ENCODE peak calls at places on chromosomes 6 and 20, in nine cellular contexts. W is AG09319; U is glutamatergic neuron; Y is CD8-positive, alpha-beta T cell; O is choroid plexus epithelial cell; B is astrocyte of the spinal cord; S is right lobe of liver; M is keratinocyte; Z is WERI-Rb-1. L is an unnamed sample.

GRCh38 chr6:32168350-32168749 is 4.0 kb downstream of the EGFL8 start:
- DNase-seq in W (no peak), U (no peak), Y (no peak), O (no peak), B (no peak), S (no peak), M (no peak), Z (no peak), L (no peak)

GRCh38 chr6:133567656-133568055 is 321.3 kb upstream of the TCF21 start:
- DNase-seq in W (no peak), U (no peak), Y (no peak), O (no peak), B (no peak), S (no peak), M (no peak), Z (no peak), L (no peak)

GRCh38 chr6:24933266-24933665 is 2.5 kb downstream of the RIPOR2 start:
- DNase-seq in W (no peak), U (no peak), Y (no peak), O (no peak), B (no peak), S (no peak), M (no peak), Z (peak), L (no peak)

GRCh38 chr6:102114402-102114801 is 720.9 kb downstream of the GRIK2 start:
- DNase-seq in W (no peak), U (no peak), Y (no peak), O (no peak), B (no peak), S (no peak), M (no peak), Z (peak), L (peak)

GRCh38 chr6:97594834-97595233 is 311.8 kb upstream of the MMS22L start:
- DNase-seq in W (no peak), U (no peak), Y (no peak), O (peak), B (peak), S (no peak), M (no peak), Z (no peak), L (no peak)

GRCh38 chr20:51166489-51166888 is 143.6 kb upstream of the KCNG1 start:
- DNase-seq in W (no peak), U (no peak), Y (no peak), O (no peak), B (no peak), S (no peak), M (no peak), Z (no peak), L (no peak)

GRCh38 chr6:154849475-154849874 is 116.3 kb downstream of the SCAF8 start:
- DNase-seq in W (no peak), U (no peak), Y (no peak), O (no peak), B (no peak), S (no peak), M (no peak), Z (no peak), L (no peak)

GRCh38 chr6:75302280-75302679 is 17.7 kb upstream of the TMEM30A start:
- DNase-seq in W (no peak), U (no peak), Y (no peak), O (no peak), B (no peak), S (no peak), M (no peak), Z (no peak), L (no peak)

GRCh38 chr6:15264902-15265761 is 19.3 kb downstream of the JARID2 start:
- DNase-seq in W (no peak), U (peak), Y (no peak), O (peak), B (peak), S (no peak), M (no peak), Z (no peak), L (no peak)

GRCh38 chr6:1228754-1229191 is 83.1 kb upstream of the FOXQ1 start:
- DNase-seq in W (no peak), U (no peak), Y (no peak), O (no peak), B (no peak), S (no peak), M (no peak), Z (no peak), L (no peak)

GRCh38 chr20:2405693-2406065 is 25.0 kb downstream of the TGM6 start:
- DNase-seq in W (no peak), U (no peak), Y (no peak), O (no peak), B (no peak), S (no peak), M (no peak), Z (no peak), L (no peak)

GRCh38 chr6:128280960-128281359 is 239.4 kb downstream of the PTPRK start:
- DNase-seq in W (no peak), U (no peak), Y (no peak), O (no peak), B (no peak), S (peak), M (no peak), Z (no peak), L (peak)

GRCh38 chr6:69704916-69705315 is 91.9 kb downstream of the LMBRD1 start:
- DNase-seq in W (no peak), U (no peak), Y (no peak), O (peak), B (peak), S (no peak), M (no peak), Z (no peak), L (no peak)

GRCh38 chr20:60056345-60057122 is 98.3 kb downstream of the CDH26 start:
- DNase-seq in W (no peak), U (no peak), Y (no peak), O (no peak), B (no peak), S (no peak), M (no peak), Z (no peak), L (peak)

GRCh38 chr6:166925141-166925996 is 31.0 kb downstream of the RNASET2 start:
- DNase-seq in W (no peak), U (no peak), Y (no peak), O (no peak), B (no peak), S (no peak), M (no peak), Z (no peak), L (no peak)

GRCh38 chr6:90195094-90195793 is 101.4 kb downstream of the BACH2 start:
- DNase-seq in W (no peak), U (no peak), Y (no peak), O (no peak), B (no peak), S (no peak), M (no peak), Z (peak), L (no peak)

GRCh38 chr20:46930940-46931339 is 36.3 kb downstream of the EYA2 start:
- DNase-seq in W (no peak), U (no peak), Y (no peak), O (no peak), B (no peak), S (no peak), M (no peak), Z (no peak), L (no peak)

GRCh38 chr20:60782959-60783625 is 469.0 kb upstream of the CDH4 start:
- DNase-seq in W (no peak), U (no peak), Y (no peak), O (no peak), B (no peak), S (no peak), M (no peak), Z (no peak), L (no peak)

GRCh38 chr20:4667371-4667773 is 54.3 kb upstream of the PRND start:
- DNase-seq in W (no peak), U (no peak), Y (no peak), O (no peak), B (no peak), S (no peak), M (no peak), Z (peak), L (no peak)

GRCh38 chr20:10228330-10228729 is 9.7 kb downstream of the SNAP25 start:
- DNase-seq in W (no peak), U (no peak), Y (no peak), O (no peak), B (no peak), S (no peak), M (no peak), Z (no peak), L (no peak)

GRCh38 chr20:22921595-22922421 is 113.3 kb upstream of the SSTR4 start:
- DNase-seq in W (peak), U (no peak), Y (no peak), O (peak), B (peak), S (no peak), M (no peak), Z (no peak), L (no peak)

GRCh38 chr20:53839423-53840176 is 230.8 kb downstream of the BCAS1 start:
- DNase-seq in W (no peak), U (no peak), Y (peak), O (no peak), B (no peak), S (peak), M (no peak), Z (no peak), L (no peak)

GRCh38 chr20:38337561-38338140 is 8.6 kb upstream of the LBP start:
- DNase-seq in W (no peak), U (peak), Y (no peak), O (no peak), B (no peak), S (peak), M (no peak), Z (peak), L (peak)
- TF ChIP-seq CTCF in W (peak), U (peak), Y (no peak), O (peak), B (peak), S (peak), M (peak), Z (peak), L (peak)

GRCh38 chr6:5751525-5752252 is 255.0 kb downstream of the NRN1 start:
- DNase-seq in W (no peak), U (no peak), Y (no peak), O (no peak), B (no peak), S (no peak), M (no peak), Z (no peak), L (no peak)

GRCh38 chr6:5747379-5747778 is 259.3 kb downstream of the NRN1 start:
- DNase-seq in W (no peak), U (no peak), Y (no peak), O (no peak), B (no peak), S (no peak), M (no peak), Z (no peak), L (no peak)

GRCh38 chr6:5749666-5750215 is 257.0 kb downstream of the NRN1 start:
- DNase-seq in W (no peak), U (no peak), Y (no peak), O (no peak), B (no peak), S (no peak), M (no peak), Z (no peak), L (no peak)

GRCh38 chr6:5746392-5747140 is 260.2 kb downstream of the NRN1 start:
- DNase-seq in W (no peak), U (peak), Y (no peak), O (no peak), B (no peak), S (no peak), M (no peak), Z (peak), L (peak)

DNA sequence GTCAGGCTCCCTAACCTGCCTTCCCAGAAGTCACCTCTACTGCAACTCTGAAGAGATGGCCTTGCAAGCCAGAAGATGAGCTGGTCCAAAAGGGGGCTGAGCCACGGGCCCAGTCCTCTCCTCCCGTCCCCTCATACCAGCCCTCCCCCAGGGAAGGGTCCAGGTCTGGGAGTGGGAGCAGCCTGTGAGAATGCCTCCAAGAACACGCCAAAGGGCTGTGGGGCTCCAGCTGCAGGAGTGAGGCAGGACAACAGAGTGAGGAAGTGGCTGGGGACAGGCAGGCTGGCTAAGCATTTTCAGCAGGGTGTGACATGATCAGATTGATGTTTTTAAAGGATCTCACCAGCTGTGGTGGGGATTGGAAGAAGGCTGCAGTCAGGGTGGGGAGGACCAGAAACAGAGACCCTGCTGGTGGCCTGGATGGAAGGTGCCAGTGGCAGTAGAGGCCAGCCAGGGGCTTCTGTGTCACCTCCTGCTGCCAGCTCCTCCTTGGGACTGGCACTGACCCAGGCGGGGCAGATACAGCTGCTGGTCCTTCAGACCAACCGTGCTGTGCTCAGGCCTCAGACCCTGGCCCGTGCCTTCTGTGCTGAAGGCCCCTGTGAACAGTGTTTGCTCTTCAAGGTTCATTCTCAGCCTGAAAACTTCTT is 257.6 kb downstream of the NRN1 start:
- DNase-seq in W (no peak), U (no peak), Y (no peak), O (no peak), B (no peak), S (no peak), M (no peak), Z (no peak), L (no peak)
- TF ChIP-seq CTCF in W (no peak), U (no peak), Y (no peak), O (no peak), B (no peak), S (no peak), M (no peak), Z (no peak), L (no peak)

DNA sequence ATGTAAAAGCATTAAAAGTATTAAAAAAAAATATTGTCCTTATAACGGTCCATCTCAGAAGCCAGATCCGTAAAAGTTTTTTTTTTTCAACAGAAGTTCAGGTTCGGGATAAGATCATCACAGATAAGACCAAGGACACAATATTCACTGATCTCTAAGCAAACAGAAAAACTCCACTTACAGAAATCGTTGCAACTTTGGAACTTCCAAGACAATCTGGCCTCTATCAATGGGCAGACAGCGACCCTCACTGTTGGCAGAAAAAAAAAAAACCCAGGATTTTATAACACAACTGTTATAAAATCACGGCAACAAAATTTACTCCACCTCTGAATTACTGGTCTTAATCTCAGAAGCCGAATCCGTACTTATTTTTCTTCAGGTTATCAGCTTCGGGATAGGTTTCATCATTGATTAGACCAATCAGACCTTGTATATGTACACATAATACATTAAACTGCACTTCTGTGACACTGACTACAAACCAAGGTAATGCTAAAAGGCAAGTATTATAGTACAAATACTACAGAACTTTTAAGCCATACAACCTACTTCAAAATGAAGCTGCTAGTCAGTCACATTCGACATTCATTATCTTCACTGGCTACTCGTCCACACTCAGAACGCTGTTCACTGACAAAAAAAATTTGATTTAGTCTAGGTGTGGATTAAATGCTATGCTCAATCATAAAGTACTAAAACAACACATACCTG is 34.7 kb upstream of the SYNCRIP start:
- DNase-seq in W (no peak), U (no peak), Y (no peak), O (peak), B (peak), S (no peak), M (peak), Z (no peak), L (no peak)
- TF ChIP-seq CTCF in W (peak), U (no peak), Y (no peak), O (peak), B (peak), S (no peak), M (no peak), Z (no peak), L (peak)

GRCh38 chr6:143432588-143432987 is 17.9 kb downstream of the ADAT2 start:
- DNase-seq in W (no peak), U (no peak), Y (no peak), O (no peak), B (no peak), S (no peak), M (no peak), Z (no peak), L (no peak)

GRCh38 chr6:143426025-143426424 is 24.5 kb downstream of the ADAT2 start:
- DNase-seq in W (no peak), U (no peak), Y (no peak), O (no peak), B (no peak), S (no peak), M (no peak), Z (no peak), L (no peak)

GRCh38 chr6:143429970-143430369 is 20.5 kb downstream of the ADAT2 start:
- DNase-seq in W (no peak), U (peak), Y (no peak), O (no peak), B (no peak), S (no peak), M (no peak), Z (no peak), L (no peak)

GRCh38 chr6:143431226-143431625 is 19.3 kb downstream of the ADAT2 start:
- DNase-seq in W (no peak), U (no peak), Y (no peak), O (no peak), B (no peak), S (no peak), M (no peak), Z (no peak), L (no peak)

DNA sequence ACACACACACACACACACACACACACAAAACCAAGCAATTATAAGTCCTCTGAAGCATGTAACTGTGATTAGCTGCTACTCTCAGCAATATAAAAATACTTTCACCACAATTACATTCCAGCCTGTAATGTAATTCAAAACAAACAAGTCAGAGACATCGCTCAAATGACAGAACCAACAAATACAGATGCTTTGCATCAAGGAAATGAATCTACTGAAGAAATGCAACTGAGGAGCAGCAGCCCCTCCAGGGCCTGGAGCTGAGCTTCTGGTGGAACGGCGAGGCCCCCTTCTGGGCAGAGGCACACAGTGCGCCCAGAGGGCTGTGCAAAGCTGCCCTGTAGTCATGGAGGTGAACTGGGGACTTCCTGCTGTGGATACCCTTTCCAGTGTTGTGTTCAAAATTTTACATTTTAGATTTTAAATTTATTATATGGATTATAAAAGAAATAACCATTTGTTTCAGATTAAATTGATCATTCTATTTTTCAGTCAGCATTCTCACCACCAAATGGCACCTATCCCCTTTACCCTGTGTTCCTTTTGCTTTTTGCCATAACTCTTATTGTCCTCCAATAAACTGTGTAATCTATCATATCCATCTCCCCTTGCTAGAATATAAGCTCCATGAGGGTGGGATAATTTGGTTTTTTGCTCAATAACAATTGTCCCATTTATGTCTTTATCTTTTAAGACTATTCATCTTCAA is 23.2 kb downstream of the ADAT2 start:
- DNase-seq in W (peak), U (peak), Y (peak), O (peak), B (peak), S (peak), M (no peak), Z (peak), L (peak)
- TF ChIP-seq CTCF in W (peak), U (peak), Y (peak), O (peak), B (peak), S (peak), M (peak), Z (peak), L (peak)

GRCh38 chr6:16401868-16402267 is 163.5 kb downstream of the GMPR start:
- DNase-seq in W (no peak), U (no peak), Y (no peak), O (peak), B (no peak), S (no peak), M (no peak), Z (no peak), L (no peak)

GRCh38 chr6:16405349-16405865 is 167.0 kb downstream of the GMPR start:
- DNase-seq in W (no peak), U (no peak), Y (no peak), O (no peak), B (no peak), S (no peak), M (no peak), Z (no peak), L (no peak)

GRCh38 chr6:16404456-16404855 is 166.1 kb downstream of the GMPR start:
- DNase-seq in W (no peak), U (no peak), Y (no peak), O (no peak), B (no peak), S (no peak), M (no peak), Z (no peak), L (no peak)

GRCh38 chr6:16402501-16402900 is 164.1 kb downstream of the GMPR start:
- DNase-seq in W (no peak), U (no peak), Y (no peak), O (peak), B (peak), S (no peak), M (no peak), Z (no peak), L (no peak)

DNA sequence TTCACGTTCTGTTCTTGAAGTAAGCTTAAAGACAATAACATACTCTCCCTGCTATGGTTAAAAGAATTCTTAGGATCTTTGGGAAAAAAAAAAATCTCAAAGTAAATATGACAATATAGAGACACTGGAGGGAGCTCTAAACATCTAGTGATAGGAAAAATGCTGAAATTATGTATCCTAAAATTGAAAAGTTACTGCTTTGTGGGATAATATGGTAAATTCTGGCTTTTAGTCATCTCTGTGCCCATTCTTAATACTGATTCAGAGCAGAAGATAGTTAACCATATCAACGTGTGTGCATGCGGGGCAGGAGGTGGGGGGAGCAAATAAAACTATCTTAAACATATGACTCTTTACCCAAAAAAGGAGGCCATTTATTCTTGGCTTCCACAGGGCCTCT is 165.4 kb downstream of the GMPR start:
- DNase-seq in W (no peak), U (no peak), Y (no peak), O (peak), B (no peak), S (no peak), M (no peak), Z (no peak), L (no peak)
- TF ChIP-seq CTCF in W (peak), U (no peak), Y (no peak), O (no peak), B (no peak), S (no peak), M (no peak), Z (no peak), L (peak)

GRCh38 chr6:28982476-28983266 is 22.4 kb downstream of the ZNF311 start:
- DNase-seq in W (no peak), U (no peak), Y (no peak), O (peak), B (peak), S (no peak), M (no peak), Z (peak), L (no peak)
- TF ChIP-seq CTCF in W (no peak), U (no peak), Y (no peak), O (peak), B (peak), S (peak), M (no peak), Z (no peak), L (peak)

DNA sequence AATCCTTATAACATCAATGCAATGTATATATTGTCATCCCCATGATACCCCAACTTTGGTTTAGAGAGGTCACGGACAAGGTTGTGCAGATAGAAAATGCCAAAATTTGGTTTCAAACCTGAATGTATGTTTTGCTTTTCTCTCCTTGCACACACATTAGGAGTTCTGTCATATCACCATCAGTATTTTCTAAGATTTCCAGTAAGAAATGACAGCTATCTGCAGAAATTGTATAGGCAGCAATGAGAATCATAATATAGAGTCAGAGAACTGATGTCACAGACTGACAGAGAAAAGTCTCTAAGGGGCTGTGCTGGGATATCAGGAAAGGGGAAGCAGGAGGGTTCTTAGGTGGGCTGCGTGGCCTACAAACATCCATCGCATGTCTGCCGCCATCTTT is 140.0 kb downstream of the AKAP7 start:
- DNase-seq in W (no peak), U (no peak), Y (no peak), O (no peak), B (no peak), S (no peak), M (no peak), Z (no peak), L (no peak)
- TF ChIP-seq CTCF in W (no peak), U (no peak), Y (no peak), O (no peak), B (no peak), S (no peak), M (no peak), Z (no peak), L (no peak)